ENCODE peak calls at places on chromosomes 5 and 9, in four cellular contexts. One of them, this sample, is unnamed.
A peak's percentile ranks its signal among the peaks of the same experiment; 100 is the strongest.

GRCh38 chr9:126459546-126459945 is 132.9 kb downstream of the MVB12B start:
- DNase-seq in A549: no peak
- DNase-seq in thyroid gland: no peak
- DNase-seq in CD4-positive, CD25-positive, alpha-beta regulatory T cell: no peak
- DNase-seq in this sample: no peak

GRCh38 chr9:83070257-83070656 is 7.3 kb upstream of the RASEF start:
- DNase-seq in thyroid gland: no peak
- DNase-seq in CD4-positive, CD25-positive, alpha-beta regulatory T cell: no peak
- DNase-seq in A549: no peak
- DNase-seq in this sample: no peak

GRCh38 chr9:113293285-113293874 is 9.8 kb downstream of the RNF183 start:
- DNase-seq in A549: no peak
- DNase-seq in thyroid gland: no peak
- DNase-seq in CD4-positive, CD25-positive, alpha-beta regulatory T cell: no peak
- DNase-seq in this sample: no peak

GRCh38 chr9:132046456-132046855 is 33.2 kb downstream of the MED27 start:
- DNase-seq in A549: no peak
- DNase-seq in thyroid gland: no peak
- DNase-seq in CD4-positive, CD25-positive, alpha-beta regulatory T cell: no peak
- DNase-seq in this sample: no peak

GRCh38 chr5:152487130-152487529 is 82.1 kb upstream of the NMUR2 start:
- DNase-seq in A549: no peak
- DNase-seq in thyroid gland: no peak
- DNase-seq in CD4-positive, CD25-positive, alpha-beta regulatory T cell: no peak
- DNase-seq in this sample: no peak

GRCh38 chr9:36486933-36487481 is 85.7 kb upstream of the MELK start:
- DNase-seq in thyroid gland: peak; percentile 39
- DNase-seq in CD4-positive, CD25-positive, alpha-beta regulatory T cell: peak; percentile 38
- DNase-seq in A549: peak; percentile 16
- DNase-seq in this sample: peak; percentile 18

GRCh38 chr5:137137013-137137632 is 362.0 kb downstream of the SPOCK1 start:
- DNase-seq in A549: no peak
- DNase-seq in thyroid gland: no peak
- DNase-seq in CD4-positive, CD25-positive, alpha-beta regulatory T cell: no peak
- DNase-seq in this sample: no peak

GRCh38 chr5:156826150-156826549 is 23.9 kb upstream of the PPP1R2B start:
- DNase-seq in A549: no peak
- DNase-seq in CD4-positive, CD25-positive, alpha-beta regulatory T cell: no peak
- DNase-seq in thyroid gland: no peak
- DNase-seq in this sample: no peak

GRCh38 chr5:138354926-138355378 is 2.5 kb downstream of the KDM3B start:
- DNase-seq in A549: peak; percentile 86
- DNase-seq in thyroid gland: peak; percentile 48
- DNase-seq in CD4-positive, CD25-positive, alpha-beta regulatory T cell: peak; percentile 46
- DNase-seq in this sample: no peak

GRCh38 chr5:72377920-72378635 is 57.9 kb downstream of the PTCD2 start:
- DNase-seq in CD4-positive, CD25-positive, alpha-beta regulatory T cell: no peak
- DNase-seq in A549: no peak
- DNase-seq in thyroid gland: peak; percentile 5
- DNase-seq in this sample: no peak

GRCh38 chr9:23291001-23291400 is 535.0 kb downstream of the ELAVL2 start:
- DNase-seq in thyroid gland: no peak
- DNase-seq in A549: no peak
- DNase-seq in CD4-positive, CD25-positive, alpha-beta regulatory T cell: no peak
- DNase-seq in this sample: no peak

GRCh38 chr5:115070737-115071136 is 99.0 kb downstream of the TRIM36 start:
- DNase-seq in thyroid gland: no peak
- DNase-seq in CD4-positive, CD25-positive, alpha-beta regulatory T cell: no peak
- DNase-seq in A549: no peak
- DNase-seq in this sample: no peak

GRCh38 chr5:14591548-14591947 is 10.0 kb downstream of the OTULINL start:
- DNase-seq in thyroid gland: no peak
- DNase-seq in A549: no peak
- DNase-seq in CD4-positive, CD25-positive, alpha-beta regulatory T cell: no peak
- DNase-seq in this sample: no peak

GRCh38 chr9:112894699-112895098 is 4.0 kb upstream of the SLC46A2 start:
- DNase-seq in CD4-positive, CD25-positive, alpha-beta regulatory T cell: no peak
- DNase-seq in A549: no peak
- DNase-seq in thyroid gland: no peak
- DNase-seq in this sample: no peak

GRCh38 chr5:120252839-120253238 is 211.3 kb upstream of the PRR16 start:
- DNase-seq in thyroid gland: peak; percentile 7
- DNase-seq in A549: no peak
- DNase-seq in CD4-positive, CD25-positive, alpha-beta regulatory T cell: no peak
- DNase-seq in this sample: no peak

GRCh38 chr9:112341741-112342140 is 8.3 kb upstream of the PTBP3 start:
- DNase-seq in A549: peak; percentile 49
- DNase-seq in CD4-positive, CD25-positive, alpha-beta regulatory T cell: no peak
- DNase-seq in thyroid gland: no peak
- DNase-seq in this sample: no peak

GRCh38 chr9:134223091-134223490 is 58.7 kb upstream of the RNU6ATAC start:
- DNase-seq in CD4-positive, CD25-positive, alpha-beta regulatory T cell: no peak
- DNase-seq in A549: no peak
- DNase-seq in thyroid gland: no peak
- DNase-seq in this sample: no peak

GRCh38 chr9:34566191-34566849 is 23.2 kb downstream of the CNTFR start:
- DNase-seq in CD4-positive, CD25-positive, alpha-beta regulatory T cell: no peak
- DNase-seq in thyroid gland: no peak
- DNase-seq in A549: no peak
- DNase-seq in this sample: no peak

GRCh38 chr9:107712390-107712789 is 222.8 kb upstream of the KLF4 start:
- DNase-seq in thyroid gland: no peak
- DNase-seq in A549: peak; percentile 39
- DNase-seq in CD4-positive, CD25-positive, alpha-beta regulatory T cell: no peak
- DNase-seq in this sample: no peak

GRCh38 chr5:132050136-132050535 is 10.3 kb upstream of the IL3 start:
- DNase-seq in CD4-positive, CD25-positive, alpha-beta regulatory T cell: no peak
- DNase-seq in thyroid gland: peak; percentile 0
- DNase-seq in A549: no peak
- DNase-seq in this sample: no peak

GRCh38 chr5:27140831-27141230 is 102.4 kb upstream of the CDH9 start:
- DNase-seq in thyroid gland: no peak
- DNase-seq in A549: no peak
- DNase-seq in CD4-positive, CD25-positive, alpha-beta regulatory T cell: no peak
- DNase-seq in this sample: no peak

GRCh38 chr5:105752801-105753200 is 1917.9 kb downstream of the EFNA5 start:
- DNase-seq in CD4-positive, CD25-positive, alpha-beta regulatory T cell: no peak
- DNase-seq in thyroid gland: no peak
- DNase-seq in A549: no peak
- DNase-seq in this sample: no peak

GRCh38 chr5:172676914-172677475 is 35.9 kb downstream of the NEURL1B start:
- DNase-seq in CD4-positive, CD25-positive, alpha-beta regulatory T cell: no peak
- DNase-seq in thyroid gland: no peak
- DNase-seq in A549: no peak
- DNase-seq in this sample: no peak

GRCh38 chr9:93185261-93186150 is 1.6 kb downstream of the WNK2 start:
- DNase-seq in CD4-positive, CD25-positive, alpha-beta regulatory T cell: no peak
- DNase-seq in A549: no peak
- DNase-seq in thyroid gland: no peak
- DNase-seq in this sample: no peak

GRCh38 chr5:40446910-40447309 is 232.8 kb upstream of the PTGER4 start:
- DNase-seq in CD4-positive, CD25-positive, alpha-beta regulatory T cell: no peak
- DNase-seq in thyroid gland: no peak
- DNase-seq in A549: peak; percentile 86
- DNase-seq in this sample: no peak

GRCh38 chr9:135387976-135388375 is 91.6 kb upstream of the PPP1R26 start:
- DNase-seq in thyroid gland: no peak
- DNase-seq in CD4-positive, CD25-positive, alpha-beta regulatory T cell: no peak
- DNase-seq in A549: no peak
- DNase-seq in this sample: no peak

GRCh38 chr5:139514486-139514856 is 31.9 kb upstream of the STING1 start:
- DNase-seq in A549: no peak
- DNase-seq in thyroid gland: no peak
- DNase-seq in CD4-positive, CD25-positive, alpha-beta regulatory T cell: no peak
- DNase-seq in this sample: no peak

GRCh38 chr5:78424680-78425079 is 64.3 kb downstream of the SCAMP1 start:
- DNase-seq in A549: no peak
- DNase-seq in CD4-positive, CD25-positive, alpha-beta regulatory T cell: no peak
- DNase-seq in thyroid gland: no peak
- DNase-seq in this sample: no peak

GRCh38 chr5:68086443-68086842 is 129.1 kb upstream of the PIK3R1 start:
- DNase-seq in CD4-positive, CD25-positive, alpha-beta regulatory T cell: no peak
- DNase-seq in thyroid gland: no peak
- DNase-seq in A549: no peak
- DNase-seq in this sample: no peak

GRCh38 chr5:7650755-7651154 is 200.2 kb downstream of the CFAP90 start:
- DNase-seq in CD4-positive, CD25-positive, alpha-beta regulatory T cell: no peak
- DNase-seq in A549: no peak
- DNase-seq in thyroid gland: no peak
- DNase-seq in this sample: no peak

GRCh38 chr5:39783756-39784421 is 359.1 kb upstream of the DAB2 start:
- DNase-seq in thyroid gland: no peak
- DNase-seq in A549: no peak
- DNase-seq in CD4-positive, CD25-positive, alpha-beta regulatory T cell: no peak
- DNase-seq in this sample: no peak

GRCh38 chr9:117492476-117492875 is 77.6 kb upstream of the ASTN2 start:
- DNase-seq in CD4-positive, CD25-positive, alpha-beta regulatory T cell: no peak
- DNase-seq in A549: no peak
- DNase-seq in thyroid gland: no peak
- DNase-seq in this sample: no peak
- H3K9me3 ChIP-seq in CD4-positive, CD25-positive, alpha-beta regulatory T cell: no peaks in the 10 kb centered on the region
- H3K9me3 ChIP-seq in A549: no peaks in the 10 kb centered on the region
- H3K9me3 ChIP-seq in thyroid gland: no peaks in the 10 kb centered on the region
- H3K9me3 ChIP-seq in this sample: no peaks in the 10 kb centered on the region

GRCh38 chr5:1212881-1213280 is 11.5 kb downstream of the SLC6A19 start:
- DNase-seq in CD4-positive, CD25-positive, alpha-beta regulatory T cell: no peak
- DNase-seq in thyroid gland: no peak
- DNase-seq in A549: no peak
- DNase-seq in this sample: no peak

GRCh38 chr5:1213508-1214162 is 11.5 kb upstream of the SLC6A18 start:
- DNase-seq in A549: no peak
- DNase-seq in CD4-positive, CD25-positive, alpha-beta regulatory T cell: no peak
- DNase-seq in thyroid gland: no peak
- DNase-seq in this sample: no peak

GRCh38 chr5:1210832-1211251 is 9.4 kb downstream of the SLC6A19 start:
- DNase-seq in CD4-positive, CD25-positive, alpha-beta regulatory T cell: no peak
- DNase-seq in thyroid gland: no peak
- DNase-seq in A549: no peak
- DNase-seq in this sample: no peak

GRCh38 chr5:1211701-1212100 is 10.3 kb downstream of the SLC6A19 start:
- DNase-seq in CD4-positive, CD25-positive, alpha-beta regulatory T cell: no peak
- DNase-seq in A549: no peak
- DNase-seq in thyroid gland: no peak
- DNase-seq in this sample: no peak

GRCh38 chr5:1212271-1212670 is 10.9 kb downstream of the SLC6A19 start:
- DNase-seq in CD4-positive, CD25-positive, alpha-beta regulatory T cell: no peak
- DNase-seq in A549: no peak
- DNase-seq in thyroid gland: no peak
- DNase-seq in this sample: no peak
- H3K9me3 ChIP-seq in CD4-positive, CD25-positive, alpha-beta regulatory T cell: no peaks in the 10 kb centered on the region
- H3K9me3 ChIP-seq in A549: no peaks in the 10 kb centered on the region
- H3K9me3 ChIP-seq in thyroid gland: no peaks in the 10 kb centered on the region
- H3K9me3 ChIP-seq in this sample: no peaks in the 10 kb centered on the region

GRCh38 chr9:136399176-136400037 is 563 bp downstream of the SNAPC4 start:
- DNase-seq in CD4-positive, CD25-positive, alpha-beta regulatory T cell: peak; percentile 38
- DNase-seq in thyroid gland: peak; percentile 9
- DNase-seq in A549: no peak
- DNase-seq in this sample: peak; percentile 40

GRCh38 chr9:136395345-136396218 is 4.4 kb downstream of the SNAPC4 start:
- DNase-seq in thyroid gland: no peak
- DNase-seq in A549: no peak
- DNase-seq in CD4-positive, CD25-positive, alpha-beta regulatory T cell: no peak
- DNase-seq in this sample: no peak

GRCh38 chr9:136398286-136398685 is 1.7 kb downstream of the SNAPC4 start:
- DNase-seq in thyroid gland: no peak
- DNase-seq in A549: no peak
- DNase-seq in CD4-positive, CD25-positive, alpha-beta regulatory T cell: no peak
- DNase-seq in this sample: no peak

GRCh38 chr9:136396219-136396515 is 3.8 kb downstream of the SNAPC4 start:
- DNase-seq in thyroid gland: no peak
- DNase-seq in CD4-positive, CD25-positive, alpha-beta regulatory T cell: no peak
- DNase-seq in A549: no peak
- DNase-seq in this sample: no peak

DNA sequence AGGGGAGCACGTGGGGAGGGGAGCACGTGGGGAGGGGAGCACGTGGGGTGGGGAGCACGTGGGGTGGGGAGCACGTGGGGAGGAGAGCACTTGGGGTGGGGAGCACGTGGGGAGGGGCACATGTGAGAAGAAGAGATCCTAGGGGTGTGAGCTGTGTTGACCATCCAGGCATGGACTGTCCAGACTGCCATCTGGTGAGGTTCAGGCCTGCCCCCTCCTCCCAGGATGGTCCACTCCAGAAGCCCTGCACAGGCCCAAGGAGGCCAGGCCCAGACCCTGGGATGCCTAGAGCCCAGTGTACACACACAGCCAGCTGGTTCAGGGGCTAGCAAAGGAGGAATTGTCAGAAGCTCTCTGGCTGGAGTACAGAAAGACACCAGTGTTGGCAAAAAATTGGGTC is 2.3 kb downstream of the SNAPC4 start:
- DNase-seq in thyroid gland: no peak
- DNase-seq in CD4-positive, CD25-positive, alpha-beta regulatory T cell: no peak
- DNase-seq in A549: no peak
- DNase-seq in this sample: no peak
- H3K9me3 ChIP-seq in thyroid gland: no peaks in the 10 kb centered on the region
- H3K9me3 ChIP-seq in CD4-positive, CD25-positive, alpha-beta regulatory T cell: no peaks in the 10 kb centered on the region
- H3K9me3 ChIP-seq in A549: no peaks in the 10 kb centered on the region
- H3K9me3 ChIP-seq in this sample: no peaks in the 10 kb centered on the region

GRCh38 chr5:3925935-3926334 is 330.3 kb downstream of the IRX1 start:
- DNase-seq in A549: no peak
- DNase-seq in thyroid gland: no peak
- DNase-seq in CD4-positive, CD25-positive, alpha-beta regulatory T cell: no peak
- DNase-seq in this sample: no peak

GRCh38 chr5:3929799-3930198 is 334.2 kb downstream of the IRX1 start:
- DNase-seq in CD4-positive, CD25-positive, alpha-beta regulatory T cell: no peak
- DNase-seq in thyroid gland: no peak
- DNase-seq in A549: no peak
- DNase-seq in this sample: no peak

GRCh38 chr5:3924990-3925389 is 329.4 kb downstream of the IRX1 start:
- DNase-seq in CD4-positive, CD25-positive, alpha-beta regulatory T cell: no peak
- DNase-seq in A549: no peak
- DNase-seq in thyroid gland: no peak
- DNase-seq in this sample: no peak
- H3K9me3 ChIP-seq in CD4-positive, CD25-positive, alpha-beta regulatory T cell: peaks cover 8% of the 10 kb centered on the region
- H3K9me3 ChIP-seq in A549: no peaks in the 10 kb centered on the region
- H3K9me3 ChIP-seq in thyroid gland: no peaks in the 10 kb centered on the region
- H3K9me3 ChIP-seq in this sample: peaks cover 2% of the 10 kb centered on the region

This sample was measured in T-helper 17 cell.